ENCODE peak calls at places on chromosomes 4 and X, in seven cellular contexts. O is lower lobe of right lung, L is HCT116, Q is astrocyte, B is body of pancreas, U is mucosa of descending colon, M is vagina. J is an unnamed sample. For H3K36me3, the result is how much of the 10 kb centered on the place peaks cover.

GRCh38 chr4:86532851-86533250 is 61.3 kb upstream of the PTPN13 start:
- DNase-seq in O (no peak), M (no peak), U (no peak), B (no peak), Q (no peak), L (no peak), J (no peak)

GRCh38 chr4:21991050-21991449 is 42.5 kb upstream of the KCNIP4 start:
- DNase-seq in M (no peak), Q (peak), L (no peak), B (no peak), O (no peak), U (peak), J (no peak)

GRCh38 chr4:137794779-137795178 is 262.5 kb upstream of the PCDH18 start:
- DNase-seq in O (no peak), U (no peak), Q (peak), L (no peak), M (no peak), B (no peak), J (no peak)

GRCh38 chr4:10655968-10656367 is 28.6 kb downstream of the CLNK start:
- DNase-seq in L (no peak), Q (peak), M (no peak), O (no peak), U (no peak), B (no peak), J (no peak)

GRCh38 chr4:16029329-16029728 is 54.5 kb downstream of the PROM1 start:
- DNase-seq in M (no peak), O (no peak), Q (peak), U (no peak), L (no peak), B (no peak), J (no peak)

GRCh38 chr4:119041951-119042560 is 93.6 kb upstream of the MYOZ2 start:
- DNase-seq in B (peak), O (no peak), M (no peak), Q (peak), L (peak), U (peak), J (peak)

GRCh38 chr4:8122746-8123145 is 35.9 kb downstream of the ABLIM2 start:
- DNase-seq in O (no peak), Q (no peak), M (no peak), U (no peak), L (no peak), B (no peak), J (no peak)

GRCh38 chr4:85928775-85929585 is 430.9 kb downstream of the MAPK10 start:
- DNase-seq in L (no peak), Q (peak), U (peak), O (no peak), B (peak), M (no peak), J (no peak)

GRCh38 chrX:48460606-48461005 is 9.5 kb downstream of the SLC38A5 start:
- DNase-seq in O (no peak), Q (no peak), U (no peak), L (no peak), B (no peak), M (no peak), J (no peak)
- H3K36me3 ChIP-seq in O (under half), Q (under half), U (under half), L (under half), B (under half), M (under half), J (under half)

GRCh38 chr4:2007804-2008670 is 737 bp downstream of the NELFA start:
- DNase-seq in U (peak), M (no peak), Q (no peak), B (no peak), L (no peak), O (peak), J (no peak)

GRCh38 chr4:2008921-2009650 is at the start of gene NELFA:
- DNase-seq in U (peak), Q (peak), B (peak), O (peak), M (no peak), L (peak), J (peak)

GRCh38 chr4:2006956-2007653 is 1.7 kb downstream of the NELFA start:
- DNase-seq in O (no peak), U (no peak), L (no peak), M (no peak), B (no peak), Q (no peak), J (no peak)

GRCh38 chr4:2008671-2008920 is 178 bp downstream of the NELFA start:
- DNase-seq in U (no peak), L (no peak), O (no peak), Q (no peak), B (no peak), M (no peak), J (no peak)

DNA sequence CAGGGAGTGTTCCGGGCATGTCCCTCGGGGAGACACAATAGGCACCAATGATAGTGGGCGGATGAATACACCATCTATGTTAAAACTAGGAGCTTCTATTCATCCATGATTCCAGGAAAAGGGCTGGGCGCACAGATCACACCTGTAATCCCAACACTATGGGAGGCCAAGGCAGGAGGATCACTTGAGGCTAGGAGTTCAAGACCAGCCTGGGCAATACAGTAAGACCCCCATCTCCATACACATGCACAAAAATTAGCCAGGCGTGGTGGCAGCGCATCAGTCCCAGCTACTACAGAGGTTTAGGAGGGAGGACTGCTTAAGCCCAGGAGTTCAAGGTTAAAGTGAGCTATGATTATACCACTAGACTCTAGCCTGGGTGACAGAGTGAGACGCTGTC is 2.4 kb downstream of the NELFA start:
- DNase-seq in B (no peak), L (no peak), O (no peak), Q (no peak), M (no peak), U (no peak), J (no peak)
- H3K4me3 ChIP-seq in B (no peak), L (no peak), O (no peak), Q (no peak), M (no peak), U (no peak), J (no peak)

DNA sequence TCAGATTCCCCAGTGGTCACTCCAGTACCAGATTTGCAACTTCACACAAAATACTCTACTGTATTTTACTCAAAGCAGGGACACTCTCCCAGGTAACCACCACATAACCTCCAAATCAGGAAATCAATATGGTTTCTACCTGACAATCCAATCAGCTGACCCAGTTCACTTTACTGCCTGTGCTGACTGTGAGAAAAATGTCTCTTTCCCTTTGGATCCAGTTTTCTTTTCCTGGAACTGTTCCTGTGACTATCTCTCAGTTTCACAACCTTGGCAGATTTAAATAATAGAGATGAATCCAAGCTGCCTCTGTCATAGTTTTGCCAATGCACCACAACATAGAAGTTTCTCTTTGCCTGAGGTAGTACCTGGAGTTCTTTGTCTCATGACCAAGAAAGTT is 29.8 kb upstream of the IL9R start:
- DNase-seq in Q (no peak), B (no peak), O (no peak), M (no peak), L (no peak), U (no peak), J (no peak)
- TF ChIP-seq CTCF in Q (no peak), B (no peak), O (no peak), M (no peak), L (no peak), U (no peak), J (no peak)

DNA sequence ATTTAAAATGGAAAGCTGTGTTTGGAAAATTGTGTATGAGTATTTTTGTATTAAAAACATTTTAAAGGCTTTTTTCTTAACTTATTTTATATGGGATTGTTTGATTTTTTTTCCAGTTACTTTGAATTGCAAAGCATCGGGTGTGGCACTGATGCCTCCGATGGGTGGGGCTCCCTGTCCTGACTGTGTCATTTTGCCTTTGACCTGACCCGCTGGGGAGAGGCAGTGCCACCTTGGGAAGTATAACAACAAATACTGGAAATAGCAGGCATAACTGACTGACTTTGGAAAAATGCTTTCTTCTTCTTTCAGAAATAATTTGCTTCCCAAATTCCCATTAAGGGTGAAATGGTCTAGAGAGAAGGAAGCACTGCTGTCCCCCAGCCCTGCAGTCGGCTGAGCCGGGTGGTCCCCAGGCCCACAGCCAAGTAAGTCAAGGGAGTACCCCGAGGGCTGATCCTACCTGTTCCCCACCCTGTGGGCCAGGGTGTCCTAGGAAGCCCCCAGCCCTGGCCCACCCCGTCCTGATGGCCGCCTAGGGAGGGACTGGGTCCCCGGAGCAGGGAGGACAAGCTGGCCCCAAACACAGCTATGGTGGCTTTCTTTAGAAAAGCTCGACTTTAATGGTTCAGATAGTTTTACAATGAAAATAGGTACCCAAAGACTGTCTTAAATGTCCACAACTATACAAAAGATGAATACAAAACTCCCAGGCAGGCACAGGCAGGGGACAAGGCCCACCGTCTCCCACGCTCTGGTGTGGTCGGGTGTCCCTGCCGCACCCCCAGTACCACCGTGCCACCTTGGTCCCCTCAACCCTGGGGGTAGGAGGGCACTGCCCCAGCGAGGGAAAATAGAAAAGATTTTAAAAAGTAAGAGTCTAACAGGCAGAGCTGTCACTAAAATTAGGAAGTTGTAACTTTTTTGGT is 26.4 kb downstream of the NELFA start:
- DNase-seq in B (no peak), Q (no peak), O (no peak), L (no peak), M (peak), U (peak), J (no peak)
- H3K36me3 ChIP-seq in B (under half), Q (under half), O (half or more), L (under half), M (under half), U (under half), J (half or more)

GRCh38 chrX:8783100-8784098 is 17.8 kb downstream of the FAM9A start:
- DNase-seq in U (peak), O (no peak), L (no peak), Q (no peak), M (no peak), B (peak), J (no peak)
- H3K4me3 ChIP-seq in U (no peak), O (no peak), L (no peak), Q (no peak), M (no peak), B (no peak), J (no peak)